ENCODE peak calls at places on chromosomes 4 and X, in nine cellular contexts. L, F, N, S, C, M, G, K and R are unnamed samples.

GRCh38 chr4:168039593-168039992 is 52.7 kb upstream of the ANXA10 start:
- DNase-seq in C (no peak), K (no peak), G (no peak), N (no peak), M (no peak), S (peak), F (no peak), L (no peak), R (no peak)

GRCh38 chrX:10017866-10018265 is 50.7 kb downstream of the CLDN34 start:
- DNase-seq in S (peak), L (no peak), M (peak), C (no peak), N (no peak), F (peak), K (peak), G (peak), R (peak)

GRCh38 chr4:52617467-52618017 is 41.6 kb downstream of the USP46 start:
- DNase-seq in S (no peak), F (peak), M (no peak), L (no peak), G (no peak), N (no peak), K (no peak), C (no peak), R (no peak)

GRCh38 chr4:108396900-108397299 is 223.5 kb upstream of the RPL34 start:
- DNase-seq in S (no peak), F (no peak), C (no peak), L (no peak), N (no peak), G (no peak), K (no peak), M (no peak), R (no peak)

GRCh38 chrX:31429915-31430314 is 358.1 kb upstream of the FTHL17 start:
- DNase-seq in K (no peak), F (no peak), N (no peak), L (no peak), S (no peak), G (no peak), M (no peak), C (no peak), R (no peak)

GRCh38 chrX:143437439-143437838 is 79.8 kb downstream of the SPANXN3 start:
- DNase-seq in M (no peak), C (no peak), F (peak), K (no peak), S (peak), G (no peak), N (no peak), L (peak), R (no peak)

GRCh38 chr4:31189938-31190337 is 469.8 kb downstream of the PCDH7 start:
- DNase-seq in K (no peak), L (no peak), M (no peak), N (no peak), S (no peak), C (no peak), G (no peak), F (no peak), R (no peak)

GRCh38 chr4:128471576-128471975 is 184.0 kb upstream of the PGRMC2 start:
- DNase-seq in M (no peak), K (no peak), C (no peak), G (no peak), N (no peak), F (no peak), S (no peak), L (no peak), R (no peak)

GRCh38 chrX:10549280-10549679 is 71.1 kb downstream of the MID1 start:
- DNase-seq in S (no peak), M (peak), G (no peak), L (no peak), K (no peak), F (peak), C (no peak), N (no peak), R (no peak)

GRCh38 chr4:42280327-42281095 is 116.8 kb upstream of the SHISA3 start:
- DNase-seq in M (no peak), G (no peak), S (peak), K (no peak), C (no peak), N (no peak), F (no peak), L (peak), R (peak)
- TF ChIP-seq CTCF in M (peak), G (peak), S (peak), K (peak), C (peak), N (peak), F (peak), L (peak), R (peak)

DNA sequence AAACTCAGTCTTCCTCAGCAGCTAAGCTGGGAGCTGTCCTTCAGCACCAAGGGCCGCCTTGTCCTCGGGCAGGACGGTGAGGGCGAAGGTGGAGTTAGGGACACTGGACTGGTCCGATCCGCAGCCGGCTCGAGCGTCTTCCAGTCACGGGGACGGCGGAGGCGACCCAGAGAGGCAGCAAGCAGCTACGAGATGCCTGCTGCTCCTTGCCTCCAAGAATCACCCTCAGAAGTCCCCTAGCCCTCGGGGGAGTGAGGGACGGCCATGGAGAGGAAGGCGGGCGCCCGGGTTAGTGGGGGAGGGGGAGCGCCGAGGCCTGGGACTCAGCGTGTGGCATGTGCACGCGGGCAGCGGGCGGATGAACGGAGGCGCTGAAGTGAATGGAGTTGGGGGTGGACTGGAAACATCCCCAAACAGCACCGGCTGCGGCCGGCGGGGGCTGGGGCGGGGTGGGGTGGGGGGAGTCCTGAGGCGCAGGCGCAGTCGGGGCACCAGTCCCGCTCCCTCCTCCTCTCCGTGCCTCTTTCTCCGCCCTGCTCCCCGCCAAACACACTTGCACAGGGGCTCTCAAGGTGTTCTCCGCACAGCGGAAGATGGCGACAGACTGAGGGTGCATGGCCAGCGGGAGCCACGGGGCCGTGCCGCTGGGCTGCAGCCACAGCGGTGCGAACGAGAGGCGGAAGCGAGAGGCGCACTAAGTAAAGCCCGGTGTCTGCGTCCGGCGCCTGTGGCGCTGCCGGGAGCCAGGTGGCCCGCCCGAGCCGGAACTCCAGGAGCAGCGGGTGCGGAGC is at the start of gene NALF2:
- DNase-seq in C (peak), M (peak), F (peak), G (peak), N (peak), K (peak), S (peak), L (peak), R (peak)
- TF ChIP-seq CTCF in C (peak), M (no peak), F (no peak), G (no peak), N (no peak), K (peak), S (no peak), L (no peak), R (no peak)

DNA sequence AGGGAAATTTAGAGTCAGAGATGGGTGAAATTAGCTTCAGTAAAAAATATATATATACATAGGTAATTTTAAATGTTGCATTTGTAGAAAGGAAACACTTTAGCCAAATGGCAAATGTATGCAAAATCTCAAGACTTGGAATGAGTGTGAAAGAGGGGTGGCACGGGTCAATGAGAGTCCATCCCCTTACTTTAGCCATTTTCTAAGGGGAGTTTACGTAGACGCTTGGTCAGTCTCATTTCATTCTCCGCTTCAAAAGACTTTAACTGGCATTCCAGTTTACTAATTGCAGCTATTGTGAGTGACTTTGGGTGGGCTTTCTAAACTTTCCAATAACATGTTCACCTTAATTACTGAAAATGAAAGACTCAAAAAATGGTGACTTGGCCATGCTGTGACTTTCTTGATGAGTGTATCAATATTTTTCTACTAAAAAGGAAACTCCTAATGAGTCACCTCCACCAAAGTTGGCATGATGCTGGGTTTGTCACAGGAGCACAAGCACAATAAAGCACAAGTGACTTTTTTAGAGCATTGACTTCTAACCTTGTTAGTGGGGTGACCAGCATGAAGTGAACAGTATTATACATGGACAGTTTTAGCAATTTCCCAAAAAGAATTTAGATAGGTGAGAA is 356.0 kb upstream of the RASGEF1B start:
- DNase-seq in G (no peak), N (no peak), L (no peak), C (no peak), K (no peak), S (no peak), F (no peak), M (no peak), R (no peak)
- TF ChIP-seq CTCF in G (no peak), N (no peak), L (no peak), C (no peak), K (no peak), S (no peak), F (no peak), M (no peak), R (no peak)

GRCh38 chr4:162461952-162462351 is 298.2 kb upstream of the FSTL5 start:
- DNase-seq in S (peak), F (peak), L (no peak), N (no peak), G (no peak), K (no peak), C (no peak), M (no peak), R (peak)
- TF ChIP-seq CTCF in S (peak), F (peak), L (peak), N (peak), G (peak), K (no peak), C (peak), M (no peak), R (peak)

DNA sequence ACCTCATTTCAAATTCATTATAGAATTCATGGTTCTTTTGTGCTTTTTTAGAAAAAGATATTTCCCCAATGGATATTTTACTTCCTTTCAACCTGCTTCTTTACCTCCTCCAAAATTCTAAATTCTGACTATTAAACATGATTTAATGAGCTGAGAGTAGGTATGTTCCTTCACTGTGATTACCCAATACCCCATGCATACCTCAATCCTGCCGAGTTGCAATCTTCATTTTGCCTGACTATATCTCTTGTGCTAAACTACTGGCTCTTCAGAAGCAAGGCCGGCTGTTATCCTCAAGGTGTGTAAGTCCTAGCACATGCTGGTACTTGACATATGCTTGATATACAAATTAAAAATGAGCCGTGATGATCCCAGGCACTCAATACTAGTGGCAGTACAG is 320.5 kb downstream of the KCNIP4 start:
- DNase-seq in G (no peak), K (no peak), M (no peak), S (peak), F (no peak), C (no peak), N (no peak), L (no peak), R (peak)
- TF ChIP-seq CTCF in G (no peak), K (no peak), M (no peak), S (no peak), F (no peak), C (no peak), N (no peak), L (no peak), R (no peak)

GRCh38 chr4:111046811-111047210 is 423.9 kb upstream of the PITX2 start:
- DNase-seq in K (no peak), S (no peak), L (no peak), N (no peak), G (no peak), M (no peak), F (no peak), C (no peak), R (no peak)

GRCh38 chr4:111043286-111043685 is 420.4 kb upstream of the PITX2 start:
- DNase-seq in G (no peak), L (no peak), F (no peak), C (no peak), K (no peak), M (no peak), N (no peak), S (no peak), R (no peak)

GRCh38 chr4:111040904-111041303 is 418.0 kb upstream of the PITX2 start:
- DNase-seq in N (no peak), M (no peak), K (no peak), L (no peak), G (no peak), F (no peak), C (no peak), S (no peak), R (no peak)

GRCh38 chr4:111048316-111048715 is 425.4 kb upstream of the PITX2 start:
- DNase-seq in F (no peak), L (no peak), M (no peak), N (no peak), S (no peak), G (no peak), K (no peak), C (no peak), R (no peak)

DNA sequence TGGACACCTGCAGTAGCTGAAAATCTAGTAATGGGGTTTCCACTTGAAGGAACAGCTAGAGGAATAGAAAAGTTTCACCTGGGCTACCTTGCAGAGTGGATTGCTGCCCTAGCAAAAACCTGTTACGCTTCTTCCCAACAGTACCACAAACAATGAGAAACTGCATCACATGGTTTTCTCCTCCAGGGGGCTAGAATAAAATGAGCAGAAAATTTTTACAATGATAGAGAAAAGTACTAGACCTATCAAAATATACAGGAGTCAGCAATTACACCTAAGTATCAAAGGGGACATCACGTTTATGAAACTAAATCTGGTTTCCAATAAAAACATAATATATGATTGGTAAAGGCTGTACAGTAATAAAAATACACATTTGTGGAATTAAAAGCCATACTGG is 423.1 kb upstream of the PITX2 start:
- DNase-seq in S (peak), K (no peak), C (no peak), F (no peak), G (no peak), L (no peak), M (no peak), N (no peak), R (no peak)
- TF ChIP-seq CTCF in S (peak), K (no peak), C (no peak), F (peak), G (no peak), L (peak), M (no peak), N (no peak), R (no peak)

GRCh38 chr4:86788826-86789225 is 60.4 kb downstream of the SLC10A6 start:
- DNase-seq in S (peak), C (no peak), L (no peak), M (no peak), K (no peak), F (no peak), N (no peak), G (no peak), R (peak)

DNA sequence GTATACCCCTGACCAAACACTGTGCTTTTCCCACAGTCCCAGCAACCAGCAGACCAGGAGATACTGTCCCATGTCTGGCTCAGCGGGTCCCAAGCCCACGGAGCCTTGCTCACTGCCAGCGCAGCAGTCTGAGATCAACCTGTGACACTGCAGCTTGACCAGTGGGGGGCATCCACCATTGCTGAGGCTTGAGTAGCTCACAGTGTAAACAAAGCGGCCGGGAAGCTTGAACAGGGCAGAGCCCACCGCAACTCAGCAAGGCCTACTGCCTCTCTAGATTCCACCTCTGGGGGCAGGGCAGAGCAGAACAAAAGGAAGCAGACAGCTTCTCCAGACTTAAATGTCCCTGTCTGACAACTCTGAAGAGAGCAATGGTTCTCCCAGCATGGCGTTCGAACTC is 58.1 kb downstream of the SLC10A6 start:
- DNase-seq in C (no peak), K (peak), N (no peak), L (peak), G (no peak), F (no peak), S (peak), M (no peak), R (no peak)
- TF ChIP-seq CTCF in C (no peak), K (peak), N (no peak), L (no peak), G (no peak), F (no peak), S (peak), M (no peak), R (peak)

GRCh38 chr4:144171697-144172096 is 31.2 kb upstream of the GYPA start:
- DNase-seq in S (no peak), K (no peak), F (no peak), G (no peak), N (no peak), C (no peak), L (no peak), M (no peak), R (no peak)

GRCh38 chr4:144176476-144176875 is 36.0 kb upstream of the GYPA start:
- DNase-seq in M (no peak), C (no peak), S (no peak), N (no peak), F (peak), K (no peak), L (no peak), G (peak), R (peak)

GRCh38 chr4:144179152-144179739 is 38.7 kb upstream of the GYPA start:
- DNase-seq in C (no peak), L (no peak), F (no peak), K (no peak), G (no peak), S (no peak), M (no peak), N (no peak), R (peak)

GRCh38 chr4:144178414-144178813 is 37.9 kb upstream of the GYPA start:
- DNase-seq in G (peak), N (no peak), F (no peak), L (no peak), C (no peak), M (no peak), S (peak), K (no peak), R (peak)

DNA sequence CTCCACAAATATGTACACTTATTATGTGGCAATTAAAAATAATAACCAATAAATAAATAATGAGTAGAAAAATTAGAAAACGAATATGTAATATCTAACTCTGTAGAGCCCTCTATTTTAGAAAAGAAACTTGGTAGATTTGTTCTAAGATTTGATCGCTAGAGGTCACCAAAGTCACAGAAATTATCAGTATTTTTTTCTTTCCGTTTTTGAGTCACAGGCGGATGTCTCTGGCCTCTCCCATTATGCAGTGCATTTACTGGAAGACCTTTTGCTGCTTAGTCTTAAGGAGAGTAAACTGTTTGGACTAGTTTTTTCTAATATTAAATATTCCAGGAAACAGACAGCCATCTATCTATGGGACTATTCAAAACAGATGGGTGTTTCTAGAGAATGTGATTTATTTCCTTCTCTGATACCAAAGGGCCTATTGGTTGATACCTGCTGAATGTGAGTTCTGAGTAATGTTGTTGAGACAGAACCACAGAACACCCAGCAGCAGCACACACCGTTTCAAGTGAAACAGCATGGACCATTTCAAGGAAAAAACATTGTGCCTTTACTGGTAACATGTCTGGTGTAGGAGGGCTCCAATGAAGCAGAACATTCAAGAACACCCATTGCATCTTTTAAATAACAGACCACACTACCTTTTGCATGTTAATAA is 34.0 kb upstream of the GYPA start:
- DNase-seq in K (peak), L (peak), C (no peak), M (peak), S (peak), F (peak), N (peak), G (peak), R (peak)
- TF ChIP-seq CTCF in K (peak), L (peak), C (peak), M (peak), S (peak), F (peak), N (peak), G (peak), R (peak)

GRCh38 chrX:6810796-6811195 is 275.9 kb upstream of the VCX3A start:
- DNase-seq in S (no peak), G (peak), L (no peak), C (no peak), K (no peak), N (no peak), M (no peak), F (peak), R (no peak)

GRCh38 chrX:6813836-6814370 is 279.0 kb upstream of the VCX3A start:
- DNase-seq in N (no peak), M (no peak), F (peak), S (peak), C (no peak), L (peak), G (no peak), K (no peak), R (no peak)

DNA sequence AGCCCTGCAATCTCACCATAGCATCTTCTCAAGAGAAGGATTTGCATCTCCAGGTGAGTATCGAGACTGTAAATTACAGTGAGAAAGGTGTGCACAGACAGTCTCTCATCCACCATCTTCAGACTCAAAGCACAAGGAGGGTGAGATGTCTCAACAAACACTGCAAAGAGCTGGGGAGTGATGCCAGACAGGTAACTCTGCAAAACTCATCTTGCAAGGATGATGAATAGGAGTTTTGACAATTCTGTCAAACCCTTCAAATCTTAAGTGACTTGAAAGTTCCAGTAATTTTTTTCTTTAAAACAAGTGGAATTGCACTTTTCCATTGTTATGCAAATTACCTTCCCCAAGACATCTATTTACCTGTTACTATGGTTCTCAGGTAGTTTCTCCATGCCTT is 277.2 kb upstream of the VCX3A start:
- DNase-seq in F (no peak), M (no peak), S (no peak), K (no peak), G (no peak), N (no peak), L (no peak), C (no peak), R (no peak)
- TF ChIP-seq CTCF in F (no peak), M (no peak), S (no peak), K (no peak), G (no peak), N (no peak), L (no peak), C (no peak), R (no peak)